ENCODE peak calls at places on chromosomes 2 and 18, in five cellular contexts. E, O, A, B and W are unnamed samples.

GRCh38 chr18:22273101-22274039 is 104.0 kb downstream of the GATA6 start:
- DNase-seq in E (no peak), O (no peak), A (no peak), B (no peak), W (no peak)

GRCh38 chr2:99619211-99619610 is 129.4 kb upstream of the REV1 start:
- DNase-seq in E (no peak), O (no peak), A (no peak), B (no peak), W (no peak)

GRCh38 chr18:69067048-69067447 is 269.2 kb downstream of the CCDC102B start:
- DNase-seq in E (no peak), O (no peak), A (no peak), B (no peak), W (no peak)

GRCh38 chr2:196431076-196431475 is 208.4 kb upstream of the CCDC150 start:
- DNase-seq in E (no peak), O (no peak), A (no peak), B (no peak), W (no peak)

GRCh38 chr2:109419171-109419756 is 194.5 kb downstream of the SEPTIN10 start:
- DNase-seq in E (no peak), O (no peak), A (no peak), B (no peak), W (no peak)

GRCh38 chr2:33509908-33510588 is 33.6 kb downstream of the RASGRP3 start:
- DNase-seq in E (no peak), O (no peak), A (no peak), B (no peak), W (no peak)

GRCh38 chr2:71498261-71498701 is 44.9 kb downstream of the DYSF start:
- DNase-seq in E (no peak), O (peak; percentile 97), A (no peak), B (peak; percentile 64), W (no peak)

GRCh38 chr2:122514451-122514996 is 759.1 kb downstream of the TSN start:
- DNase-seq in E (no peak), O (peak; percentile 59), A (no peak), B (no peak), W (no peak)

GRCh38 chr2:234949762-234950434 is 1.9 kb upstream of the SH3BP4 start:
- DNase-seq in E (no peak), O (peak; percentile 66), A (no peak), B (no peak), W (no peak)

GRCh38 chr18:12679183-12679786 is 21.4 kb upstream of the SPIRE1 start:
- DNase-seq in E (no peak), O (peak; percentile 24), A (no peak), B (no peak), W (no peak)

GRCh38 chr2:215716971-215717370 is 281.1 kb upstream of the FN1 start:
- DNase-seq in E (no peak), O (no peak), A (no peak), B (no peak), W (no peak)

GRCh38 chr2:149561309-149561926 is 26.2 kb downstream of the MMADHC start:
- DNase-seq in E (peak; percentile 52), O (peak; percentile 77), A (peak; percentile 23), B (no peak), W (peak; percentile 49)

GRCh38 chr2:224957540-224958465 is 84.5 kb downstream of the DOCK10 start:
- DNase-seq in E (peak; percentile 67), O (no peak), A (no peak), B (no peak), W (peak; percentile 72)

GRCh38 chr18:3983351-3983969 is 471.6 kb downstream of the DLGAP1 start:
- DNase-seq in E (no peak), O (peak; percentile 37), A (no peak), B (no peak), W (no peak)

GRCh38 chr2:128303095-128303791 is 15.4 kb downstream of the HS6ST1 start:
- DNase-seq in E (no peak), O (no peak), A (no peak), B (no peak), W (peak; percentile 12)

GRCh38 chr2:239688098-239688497 is 287.3 kb upstream of the HDAC4 start:
- DNase-seq in E (no peak), O (no peak), A (no peak), B (no peak), W (no peak)

GRCh38 chr2:223674998-223675609 is 72.9 kb upstream of the SCG2 start:
- DNase-seq in E (no peak), O (peak; percentile 61), A (peak; percentile 29), B (peak; percentile 54), W (peak; percentile 15)

GRCh38 chr2:23478087-23478932 is 93.3 kb downstream of the KLHL29 start:
- DNase-seq in E (no peak), O (no peak), A (no peak), B (no peak), W (no peak)

GRCh38 chr2:8622199-8622911 is 59.5 kb upstream of the ID2 start:
- DNase-seq in E (no peak), O (no peak), A (no peak), B (no peak), W (no peak)
- H3K27ac ChIP-seq in E (no peak overlapping the region), O (no peak overlapping the region), A (no peak overlapping the region), B (no peak overlapping the region), W (no peak overlapping the region)

DNA sequence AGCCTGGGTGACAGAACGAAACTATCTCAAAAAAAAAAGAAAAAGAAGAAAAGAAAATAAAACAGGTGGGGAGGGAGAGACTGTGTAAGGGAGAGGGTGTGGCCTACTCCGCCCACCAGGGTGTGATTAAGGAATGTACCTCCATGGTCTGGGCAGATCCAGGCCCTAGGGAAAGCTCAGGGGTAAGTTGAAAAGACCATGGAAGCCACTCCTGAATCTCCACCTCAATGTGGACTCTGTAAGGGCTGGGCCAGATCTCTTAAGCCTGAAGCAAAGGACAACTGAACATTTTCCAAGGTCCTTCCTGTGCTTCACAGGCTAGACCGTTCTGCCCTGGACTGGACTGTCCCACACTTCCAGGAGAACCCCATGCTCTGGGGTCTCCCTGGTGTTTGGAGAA is 9.7 kb upstream of the ATG16L1 start:
- DNase-seq in E (no peak), O (peak; percentile 40), A (no peak), B (no peak), W (no peak)
- H2AFZ ChIP-seq in E (no peak overlapping the region), O (peak overlapping the region; percentile 4), A (no peak overlapping the region), B (peak overlapping the region; percentile 93), W (peak overlapping the region; percentile 66)

GRCh38 chr2:203799905-203800304 is 67.7 kb upstream of the CTLA4 start:
- DNase-seq in E (peak; percentile 92), O (no peak), A (no peak), B (no peak), W (peak; percentile 69)
- TF ChIP-seq EZH2phosphoT487 in E (no peak), O (no peak), A (no peak), B (no peak), W (no peak)

GRCh38 chr2:46344696-46345095 is 47.5 kb downstream of the EPAS1 start:
- DNase-seq in E (no peak), O (no peak), A (no peak), B (no peak), W (no peak)
- H3K27ac ChIP-seq in E (no peak overlapping the region), O (no peak overlapping the region), A (no peak overlapping the region), B (no peak overlapping the region), W (no peak overlapping the region)

GRCh38 chr18:42517896-42518295 is 562.9 kb downstream of the PIK3C3 start:
- DNase-seq in E (no peak), O (peak; percentile 1), A (no peak), B (no peak), W (no peak)
- H2AFZ ChIP-seq in E (no peak overlapping the region), O (no peak overlapping the region), A (no peak overlapping the region), B (no peak overlapping the region), W (no peak overlapping the region)

GRCh38 chr2:10787176-10787968 is 25.2 kb downstream of the PDIA6 start:
- DNase-seq in E (peak; percentile 30), O (no peak), A (peak; percentile 60), B (no peak), W (peak; percentile 18)
- TF ChIP-seq EZH2phosphoT487 in E (no peak), O (no peak), A (no peak), B (no peak), W (no peak)

GRCh38 chr2:36351291-36352023 is 4.1 kb upstream of the CRIM1 start:
- DNase-seq in E (no peak), O (peak; percentile 22), A (no peak), B (no peak), W (no peak)
- H3K27ac ChIP-seq in E (no peak overlapping the region), O (no peak overlapping the region), A (peak overlapping the region; percentile 9), B (no peak overlapping the region), W (no peak overlapping the region)

GRCh38 chr2:152406119-152406835 is 71.3 kb downstream of the FMNL2 start:
- DNase-seq in E (no peak), O (no peak), A (no peak), B (no peak), W (no peak)
- H2AFZ ChIP-seq in E (peak overlapping the region; percentile 50), O (no peak overlapping the region), A (no peak overlapping the region), B (no peak overlapping the region), W (no peak overlapping the region)

GRCh38 chr2:218033590-218034496 is 31.0 kb upstream of the TNS1 start:
- DNase-seq in E (no peak), O (no peak), A (no peak), B (no peak), W (no peak)
- TF ChIP-seq EZH2phosphoT487 in E (no peak), O (no peak), A (no peak), B (no peak), W (no peak)